ENCODE peak calls at places on chromosomes 2 and 18, in nine cellular contexts. B is activated CD4-positive, alpha-beta T cell treated with anti-CD3 and anti-CD28 coated beads, Interleukin-2, amount 10 ng/mL, durations not matched to agents 7 days and 5 days; G is fibroblast of the conjunctiva; I is H7; U is astrocyte of the spinal cord; V is left cardiac atrium; Q is fibroblast of lung; N is NCI-H2029; J is AG09309. O is an unnamed sample.

GRCh38 chr18:41391616-41392610 is 563.1 kb upstream of the PIK3C3 start:
- DNase-seq in B (no peak), G (peak; percentile 23), I (peak; percentile 63), U (peak; percentile 75), V (peak; percentile 29), Q (peak; percentile 72), N (peak; percentile 39), J (no peak), O (peak; percentile 74)

GRCh38 chr2:71528221-71528620 is 74.9 kb downstream of the DYSF start:
- DNase-seq in B (no peak), G (no peak), I (no peak), U (no peak), V (no peak), Q (no peak), N (no peak), J (no peak), O (peak; percentile 23)

GRCh38 chr2:238690673-238690965 is 157.3 kb upstream of the TWIST2 start:
- DNase-seq in B (no peak), G (no peak), I (no peak), U (no peak), V (no peak), Q (no peak), N (no peak), J (no peak), O (no peak)

GRCh38 chr18:77123313-77124231 is 9.0 kb downstream of the MBP start:
- DNase-seq in B (no peak), G (no peak), I (peak; percentile 54), U (no peak), V (no peak), Q (no peak), N (no peak), J (no peak), O (no peak)

GRCh38 chr2:143575340-143575739 is 446.1 kb downstream of the ARHGAP15 start:
- DNase-seq in B (no peak), G (no peak), I (peak; percentile 11), U (no peak), V (no peak), Q (peak; percentile 27), N (no peak), J (no peak), O (no peak)

GRCh38 chr2:128545829-128546228 is 227.2 kb upstream of the HS6ST1 start:
- DNase-seq in B (no peak), G (no peak), I (no peak), U (no peak), V (no peak), Q (no peak), N (no peak), J (no peak), O (no peak)

GRCh38 chr2:125169022-125169763 is 1144.1 kb downstream of the CNTNAP5 start:
- DNase-seq in B (no peak), G (no peak), I (no peak), U (peak; percentile 40), V (no peak), Q (peak; percentile 44), N (no peak), J (no peak), O (no peak)

GRCh38 chr2:10646153-10646552 is 43.6 kb downstream of the NOL10 start:
- DNase-seq in B (no peak), G (no peak), I (no peak), U (peak; percentile 20), V (no peak), Q (no peak), N (no peak), J (no peak), O (no peak)

GRCh38 chr18:78151234-78151633 is 828.4 kb upstream of the SALL3 start:
- DNase-seq in B (no peak), G (no peak), I (no peak), U (no peak), V (no peak), Q (no peak), N (no peak), J (no peak), O (no peak)

GRCh38 chr2:147149589-147150245 is 695.1 kb upstream of the ACVR2A start:
- DNase-seq in B (no peak), G (no peak), I (no peak), U (no peak), V (no peak), Q (peak; percentile 75), N (no peak), J (no peak), O (no peak)

GRCh38 chr2:193876980-193877379 is 1682.2 kb upstream of the TMEFF2 start:
- DNase-seq in B (no peak), G (no peak), I (no peak), U (no peak), V (no peak), Q (no peak), N (no peak), J (no peak), O (no peak)

GRCh38 chr2:78082555-78082954 is 560.4 kb upstream of the LRRTM4 start:
- DNase-seq in B (no peak), G (no peak), I (no peak), U (no peak), V (no peak), Q (no peak), N (no peak), J (no peak), O (no peak)

GRCh38 chr2:60028819-60029218 is 524.6 kb downstream of the BCL11A start:
- DNase-seq in B (no peak), G (no peak), I (no peak), U (no peak), V (no peak), Q (no peak), N (no peak), J (no peak), O (no peak)

GRCh38 chr18:13934058-13934457 is 18.7 kb upstream of the MC2R start:
- DNase-seq in B (no peak), G (no peak), I (no peak), U (no peak), V (no peak), Q (no peak), N (no peak), J (no peak), O (no peak)

GRCh38 chr2:8514748-8515389 is 167.0 kb upstream of the ID2 start:
- DNase-seq in B (peak; percentile 19), G (no peak), I (no peak), U (no peak), V (no peak), Q (no peak), N (no peak), J (no peak), O (no peak)

GRCh38 chr18:68549257-68549871 is 165.5 kb downstream of the TMX3 start:
- DNase-seq in B (no peak), G (no peak), I (no peak), U (peak; percentile 32), V (no peak), Q (peak; percentile 86), N (no peak), J (peak; percentile 20), O (no peak)

GRCh38 chr18:75344615-75345014 is 82.9 kb downstream of the SMIM21 start:
- DNase-seq in B (no peak), G (no peak), I (no peak), U (no peak), V (no peak), Q (no peak), N (no peak), J (no peak), O (no peak)

GRCh38 chr2:158321264-158321663 is 135.3 kb downstream of the CCDC148 start:
- DNase-seq in B (no peak), G (no peak), I (no peak), U (peak; percentile 54), V (no peak), Q (peak; percentile 66), N (no peak), J (no peak), O (no peak)

GRCh38 chr2:153105829-153106578 is 372.6 kb downstream of the RPRM start:
- DNase-seq in B (no peak), G (no peak), I (no peak), U (no peak), V (no peak), Q (no peak), N (no peak), J (no peak), O (no peak)

GRCh38 chr2:173027181-173028128 is 48.2 kb upstream of the MAP3K20 start:
- DNase-seq in B (peak; percentile 87), G (peak; percentile 92), I (peak; percentile 73), U (peak; percentile 89), V (peak; percentile 83), Q (peak; percentile 94), N (peak; percentile 66), J (peak; percentile 59), O (peak; percentile 80)

GRCh38 chr2:10080536-10081304 is 509 bp upstream of the CYS1 start:
- DNase-seq in B (peak; percentile 50), G (no peak), I (no peak), U (peak; percentile 38), V (no peak), Q (no peak), N (no peak), J (no peak), O (no peak)

GRCh38 chr2:1605659-1606400 is 138.5 kb downstream of the PXDN start:
- DNase-seq in B (no peak), G (no peak), I (peak; percentile 69), U (peak; percentile 48), V (peak; percentile 45), Q (no peak), N (no peak), J (no peak), O (peak; percentile 92)

GRCh38 chr2:241645915-241646250 is 8.4 kb downstream of the ATG4B start:
- DNase-seq in B (no peak), G (no peak), I (no peak), U (no peak), V (no peak), Q (no peak), N (no peak), J (no peak), O (no peak)

GRCh38 chr2:42115588-42115987 is 53.6 kb upstream of the EML4 start:
- DNase-seq in B (no peak), G (no peak), I (no peak), U (no peak), V (no peak), Q (no peak), N (no peak), J (no peak), O (no peak)

GRCh38 chr18:65968605-65969004 is 217.8 kb downstream of the CDH7 start:
- DNase-seq in B (no peak), G (no peak), I (no peak), U (no peak), V (no peak), Q (no peak), N (no peak), J (no peak), O (no peak)

GRCh38 chr2:102664439-102665042 is 45.2 kb downstream of the SLC9A2 start:
- DNase-seq in B (peak; percentile 34), G (no peak), I (no peak), U (no peak), V (no peak), Q (no peak), N (no peak), J (no peak), O (no peak)

GRCh38 chr2:236510049-236510448 is 59.6 kb upstream of the ACKR3 start:
- DNase-seq in B (no peak), G (no peak), I (no peak), U (no peak), V (no peak), Q (no peak), N (no peak), J (no peak), O (no peak)

O was measured in H9.